ENCODE peak calls at places on chromosomes 6 and 20, in seven cellular contexts. M, K, J, Q, H, Z and S are unnamed samples.

GRCh38 chr6:168641455-168641854 is 200.5 kb downstream of the SMOC2 start:
- DNase-seq in K (no peak), Z (no peak), M (peak), Q (no peak), J (no peak), H (no peak), S (no peak)

GRCh38 chr6:56188429-56188828 is 59.0 kb downstream of the COL21A1 start:
- DNase-seq in H (no peak), K (no peak), J (no peak), Q (no peak), Z (no peak), M (no peak), S (no peak)

GRCh38 chr20:4513720-4514119 is 208.0 kb upstream of the PRND start:
- DNase-seq in Q (no peak), K (no peak), Z (no peak), J (peak), H (no peak), M (peak), S (no peak)

GRCh38 chr6:27651371-27651732 is 178.4 kb upstream of the ZNF184 start:
- DNase-seq in J (peak), H (peak), K (no peak), Q (no peak), M (peak), Z (no peak), S (no peak)

GRCh38 chr6:38052035-38052434 is 232.5 kb downstream of the ZFAND3 start:
- DNase-seq in Z (no peak), J (no peak), K (no peak), H (no peak), M (no peak), Q (no peak), S (no peak)

GRCh38 chr6:20866038-20866437 is 331.8 kb downstream of the CDKAL1 start:
- DNase-seq in H (no peak), J (no peak), Q (no peak), Z (no peak), K (no peak), M (no peak), S (no peak)

GRCh38 chr6:17601389-17601703 is 1.2 kb downstream of the FAM8A1 start:
- DNase-seq in M (no peak), Z (no peak), Q (no peak), J (no peak), H (no peak), K (no peak), S (no peak)

GRCh38 chr6:90719321-90720195 is 132.7 kb upstream of the MAP3K7 start:
- DNase-seq in K (no peak), M (no peak), H (no peak), Z (no peak), Q (no peak), J (no peak), S (no peak)

GRCh38 chr6:69416739-69417138 is 380.1 kb downstream of the LMBRD1 start:
- DNase-seq in K (no peak), M (peak), Q (no peak), J (peak), Z (no peak), H (no peak), S (no peak)

GRCh38 chr6:70176853-70177550 is 125.9 kb downstream of the COL9A1 start:
- DNase-seq in H (no peak), J (no peak), Z (no peak), Q (no peak), M (no peak), K (no peak), S (no peak)

GRCh38 chr6:19759117-19759880 is 77.9 kb upstream of the ID4 start:
- DNase-seq in H (no peak), K (no peak), Z (no peak), M (peak), J (peak), Q (no peak), S (no peak)